ENCODE peak calls at places on chromosomes 12 and 14, in seven cellular contexts. K is CD8-positive, alpha-beta T cell; V is kidney epithelial cell; Q is fibroblast of mammary gland; F is aorta; A is IMR-90; I is body of pancreas. B is an unnamed sample.
A peak's percentile ranks its signal among the peaks of the same experiment; 100 is the strongest.

GRCh38 chr12:130074661-130075406 is 87.4 kb upstream of the FZD10 start:
- DNase-seq in K (no peak), V (no peak), Q (no peak), F (peak; percentile 43), A (no peak), I (no peak), B (no peak)

GRCh38 chr12:10716704-10717315 is 6.3 kb downstream of the YBX3 start:
- DNase-seq in K (no peak), V (peak; percentile 82), Q (peak; percentile 92), F (peak; percentile 91), A (peak; percentile 92), I (peak; percentile 63), B (no peak)

GRCh38 chr12:2004113-2004929 is at the start of gene DCP1B:
- DNase-seq in K (peak; percentile 90), V (peak; percentile 89), Q (peak; percentile 97), F (peak; percentile 99), A (peak; percentile 98), I (peak; percentile 98), B (peak; percentile 96)

GRCh38 chr14:101463566-101464171 is 97.6 kb upstream of the DIO3 start:
- DNase-seq in K (no peak), V (no peak), Q (no peak), F (no peak), A (no peak), I (no peak), B (no peak)

GRCh38 chr12:2299207-2299606 is 246.4 kb downstream of the CACNA1C start:
- DNase-seq in K (no peak), V (peak; percentile 19), Q (no peak), F (no peak), A (no peak), I (peak; percentile 49), B (no peak)

GRCh38 chr12:109967383-109968031 is 28.7 kb downstream of the GIT2 start:
- DNase-seq in K (no peak), V (no peak), Q (no peak), F (no peak), A (no peak), I (no peak), B (no peak)

GRCh38 chr12:94588271-94588785 is 62.0 kb downstream of the TMCC3 start:
- DNase-seq in K (no peak), V (no peak), Q (no peak), F (no peak), A (no peak), I (no peak), B (no peak)

GRCh38 chr12:66776974-66777373 is 98.1 kb upstream of the GRIP1 start:
- DNase-seq in K (peak; percentile 20), V (no peak), Q (no peak), F (no peak), A (no peak), I (no peak), B (peak; percentile 35)

GRCh38 chr12:29565727-29566126 is 68.2 kb upstream of the OVCH1 start:
- DNase-seq in K (no peak), V (no peak), Q (no peak), F (no peak), A (no peak), I (no peak), B (no peak)

GRCh38 chr14:83085141-83085540 is 1551.5 kb upstream of the SEL1L start:
- DNase-seq in K (no peak), V (no peak), Q (no peak), F (no peak), A (peak; percentile 13), I (no peak), B (no peak)

GRCh38 chr12:57611116-57611809 is at the start of gene ARHGEF25:
- DNase-seq in K (peak; percentile 46), V (no peak), Q (peak; percentile 36), F (peak; percentile 95), A (peak; percentile 53), I (peak; percentile 66), B (no peak)

GRCh38 chr14:77026166-77026929 is 2.2 kb downstream of the IRF2BPL start:
- DNase-seq in K (peak; percentile 12), V (no peak), Q (no peak), F (peak; percentile 84), A (peak; percentile 51), I (peak; percentile 60), B (no peak)

GRCh38 chr14:101478796-101479410 is 82.4 kb upstream of the DIO3 start:
- DNase-seq in K (no peak), V (no peak), Q (no peak), F (peak; percentile 39), A (no peak), I (no peak), B (no peak)

GRCh38 chr14:23321572-23322547 is 603 bp downstream of the PABPN1 start:
- DNase-seq in K (peak; percentile 52), V (no peak), Q (peak; percentile 58), F (peak; percentile 86), A (peak; percentile 54), I (peak; percentile 51), B (no peak)

GRCh38 chr12:1830981-1831930 is 10.9 kb downstream of the LRTM2 start:
- DNase-seq in K (no peak), V (peak; percentile 25), Q (peak; percentile 40), F (peak; percentile 82), A (peak; percentile 64), I (peak; percentile 95), B (no peak)

DNA sequence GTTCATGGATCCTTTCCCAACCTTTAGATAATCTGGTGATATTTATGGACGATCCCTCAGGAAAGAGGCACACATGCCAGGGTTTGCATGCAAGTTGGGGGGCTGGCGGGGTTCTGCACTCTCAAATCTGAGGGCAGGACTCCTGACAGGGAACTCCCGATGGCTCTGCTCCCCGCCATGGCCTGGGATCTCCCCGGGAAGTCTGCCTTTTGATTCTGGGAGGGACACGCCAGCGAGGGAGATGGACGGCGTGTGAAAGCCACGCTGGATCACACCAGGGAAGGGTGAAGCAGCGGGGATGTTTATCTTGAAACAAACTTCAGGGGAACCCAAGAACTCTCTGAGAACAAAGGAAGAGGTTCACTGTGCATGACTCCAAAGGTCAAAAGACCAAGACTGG is 43.6 kb downstream of the LGMN start:
- DNase-seq in K (no peak), V (no peak), Q (no peak), F (peak; percentile 53), A (no peak), I (no peak), B (no peak)
- H3K4me3 ChIP-seq in K (no peak overlapping the region), V (no peak overlapping the region), Q (no peak overlapping the region), F (no peak overlapping the region), A (no peak overlapping the region), I (no peak overlapping the region), B (no peak overlapping the region)

GRCh38 chr14:88791629-88792571 is 853 bp downstream of the EML5 start:
- DNase-seq in K (no peak), V (no peak), Q (no peak), F (no peak), A (no peak), I (peak; percentile 34), B (no peak)
- H3K4me3 ChIP-seq in K (peak overlapping the region; percentile 86), V (peak overlapping the region; percentile 55), Q (peak overlapping the region; percentile 43), F (peak overlapping the region; percentile 62), A (peak overlapping the region; percentile 91), I (peak overlapping the region; percentile 70), B (peak overlapping the region; percentile 67)

GRCh38 chr12:20350495-20350894 is 17.8 kb upstream of the PDE3A start:
- DNase-seq in K (no peak), V (no peak), Q (peak; percentile 94), F (no peak), A (peak; percentile 83), I (no peak), B (no peak)

GRCh38 chr12:20361416-20361815 is 6.9 kb upstream of the PDE3A start:
- DNase-seq in K (no peak), V (no peak), Q (peak; percentile 43), F (no peak), A (no peak), I (no peak), B (no peak)

GRCh38 chr12:20360407-20360806 is 7.9 kb upstream of the PDE3A start:
- DNase-seq in K (no peak), V (no peak), Q (no peak), F (no peak), A (no peak), I (no peak), B (no peak)

GRCh38 chr12:20356048-20356447 is 12.3 kb upstream of the PDE3A start:
- DNase-seq in K (no peak), V (no peak), Q (no peak), F (no peak), A (no peak), I (no peak), B (no peak)
- H3K4me3 ChIP-seq in K (no peak overlapping the region), V (no peak overlapping the region), Q (no peak overlapping the region), F (no peak overlapping the region), A (no peak overlapping the region), I (no peak overlapping the region), B (no peak overlapping the region)

DNA sequence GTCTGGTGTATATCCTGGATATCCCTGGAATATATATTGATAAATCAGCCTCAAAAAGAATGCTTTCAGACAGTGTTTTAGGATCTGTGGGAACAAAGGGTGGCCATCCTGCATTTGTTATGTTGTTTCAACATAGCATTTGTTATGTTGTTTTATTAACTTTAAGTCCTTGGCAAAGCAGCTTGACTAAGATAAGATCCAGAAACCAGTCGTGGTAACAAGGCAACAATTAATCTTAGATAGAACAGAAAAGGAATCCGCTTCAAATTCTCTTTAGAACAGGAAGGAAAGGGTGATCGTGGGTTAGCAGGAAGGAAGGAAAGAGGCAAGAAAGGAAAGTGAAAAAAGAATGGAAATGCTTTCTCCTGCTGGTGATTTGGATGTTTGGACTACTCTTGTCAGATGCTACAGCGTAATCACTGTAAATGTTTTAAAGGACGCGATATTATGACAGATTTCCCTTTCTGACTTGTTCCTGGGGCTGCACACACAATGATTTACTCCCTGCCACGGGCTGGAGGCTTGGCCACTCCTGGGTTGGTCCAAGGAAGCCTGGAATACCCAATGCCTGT is 443.3 kb downstream of the DPF3 start:
- DNase-seq in K (no peak), V (no peak), Q (no peak), F (no peak), A (no peak), I (no peak), B (no peak)
- H3K4me3 ChIP-seq in K (no peak overlapping the region), V (no peak overlapping the region), Q (no peak overlapping the region), F (no peak overlapping the region), A (no peak overlapping the region), I (no peak overlapping the region), B (no peak overlapping the region)

DNA sequence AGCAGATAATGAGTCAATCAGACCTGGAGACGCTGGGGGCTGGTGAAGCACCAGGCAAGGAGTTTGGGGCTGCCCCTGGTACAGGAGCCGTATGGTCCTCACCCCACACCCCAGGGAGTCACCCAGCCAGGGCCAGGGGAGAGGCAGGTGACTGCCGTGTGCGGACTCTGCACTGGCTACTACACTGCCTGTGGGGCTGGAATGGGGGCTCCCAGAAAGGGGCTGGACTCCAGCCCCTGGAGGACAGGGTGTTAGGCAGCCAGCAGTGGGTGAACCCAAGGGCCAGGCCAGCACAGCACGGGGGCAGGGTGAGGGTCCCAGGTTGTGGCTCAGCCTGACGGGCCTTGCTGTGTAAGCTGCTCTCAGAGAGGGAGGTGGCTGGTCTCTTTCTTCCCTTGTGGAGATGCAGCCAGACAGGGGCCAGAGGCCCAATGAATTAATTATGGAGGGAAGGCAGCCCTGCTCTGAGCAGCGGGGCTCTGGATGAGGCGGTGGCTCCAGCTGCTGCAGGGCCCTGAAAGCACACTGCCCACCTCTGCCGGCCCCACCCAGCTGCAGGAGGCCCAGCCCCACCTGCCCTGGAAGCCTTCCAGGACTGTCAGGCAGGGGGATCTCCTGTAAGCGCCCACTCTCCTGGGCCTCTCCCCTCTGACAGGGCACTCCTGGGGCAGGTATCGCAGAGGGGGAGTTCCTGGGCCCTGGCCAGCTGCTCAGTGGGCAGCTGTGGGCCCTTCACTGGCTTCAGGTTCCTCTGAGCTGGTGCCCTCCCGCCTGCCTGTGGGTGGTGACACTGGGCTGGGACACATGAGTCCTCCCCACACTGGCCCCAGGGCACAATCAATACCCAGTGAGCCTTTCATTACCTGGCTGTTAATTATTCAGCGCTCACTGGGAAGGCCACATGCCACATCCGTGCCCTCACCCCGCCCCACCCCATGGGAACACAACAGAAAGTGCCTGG is 142.5 kb upstream of the C14orf180 start:
- DNase-seq in K (no peak), V (no peak), Q (no peak), F (peak; percentile 53), A (no peak), I (peak; percentile 73), B (no peak)
- H3K4me3 ChIP-seq in K (no peak overlapping the region), V (no peak overlapping the region), Q (no peak overlapping the region), F (no peak overlapping the region), A (no peak overlapping the region), I (no peak overlapping the region), B (no peak overlapping the region)

GRCh38 chr12:41645624-41646023 is 457.5 kb downstream of the PDZRN4 start:
- DNase-seq in K (no peak), V (no peak), Q (no peak), F (no peak), A (no peak), I (no peak), B (no peak)
- H3K4me3 ChIP-seq in K (no peak overlapping the region), V (no peak overlapping the region), Q (no peak overlapping the region), F (no peak overlapping the region), A (no peak overlapping the region), I (no peak overlapping the region), B (no peak overlapping the region)